ENCODE peak calls at places on chromosomes 4 and X, in ten cellular contexts. One of them, this sample, is unnamed.

GRCh38 chr4:12399781-12400180 is 971.1 kb upstream of the HS3ST1 start:
- DNase-seq in naive thymus-derived CD8-positive, alpha-beta T cell: no peak
- DNase-seq in foreskin keratinocyte: no peak
- DNase-seq in anterior cingulate cortex: no peak
- DNase-seq in AG08395: no peak
- DNase-seq in SK-MEL-5: no peak
- DNase-seq in NCI-H774: no peak
- DNase-seq in brain microvascular endothelial cell: no peak
- DNase-seq in ureter: no peak
- DNase-seq in stimulated activated CD8-positive, alpha-beta memory T cell treated with anti-CD3 and anti-CD28 coated beads, Interleukin-15, amount 100 ng/mL, for 1 hour: no peak
- DNase-seq in this sample: no peak

GRCh38 chr4:174154455-174154854 is 129.0 kb downstream of the FBXO8 start:
- DNase-seq in NCI-H774: peak
- DNase-seq in SK-MEL-5: peak
- DNase-seq in stimulated activated CD8-positive, alpha-beta memory T cell treated with anti-CD3 and anti-CD28 coated beads, Interleukin-15, amount 100 ng/mL, for 1 hour: no peak
- DNase-seq in anterior cingulate cortex: no peak
- DNase-seq in foreskin keratinocyte: peak
- DNase-seq in brain microvascular endothelial cell: peak
- DNase-seq in AG08395: peak
- DNase-seq in naive thymus-derived CD8-positive, alpha-beta T cell: no peak
- DNase-seq in ureter: no peak
- DNase-seq in this sample: no peak

GRCh38 chr4:19623866-19624265 is 627.8 kb upstream of the SLIT2 start:
- DNase-seq in stimulated activated CD8-positive, alpha-beta memory T cell treated with anti-CD3 and anti-CD28 coated beads, Interleukin-15, amount 100 ng/mL, for 1 hour: no peak
- DNase-seq in NCI-H774: no peak
- DNase-seq in naive thymus-derived CD8-positive, alpha-beta T cell: no peak
- DNase-seq in ureter: no peak
- DNase-seq in AG08395: no peak
- DNase-seq in SK-MEL-5: no peak
- DNase-seq in foreskin keratinocyte: no peak
- DNase-seq in brain microvascular endothelial cell: no peak
- DNase-seq in anterior cingulate cortex: no peak
- DNase-seq in this sample: no peak

GRCh38 chr4:184510431-184510830 is 36.1 kb upstream of the IRF2 start:
- DNase-seq in NCI-H774: no peak
- DNase-seq in SK-MEL-5: no peak
- DNase-seq in naive thymus-derived CD8-positive, alpha-beta T cell: no peak
- DNase-seq in stimulated activated CD8-positive, alpha-beta memory T cell treated with anti-CD3 and anti-CD28 coated beads, Interleukin-15, amount 100 ng/mL, for 1 hour: no peak
- DNase-seq in foreskin keratinocyte: no peak
- DNase-seq in ureter: no peak
- DNase-seq in brain microvascular endothelial cell: no peak
- DNase-seq in AG08395: no peak
- DNase-seq in anterior cingulate cortex: no peak
- DNase-seq in this sample: no peak

GRCh38 chrX:132631579-132632232 is 142.9 kb upstream of the MBNL3 start:
- DNase-seq in anterior cingulate cortex: no peak
- DNase-seq in AG08395: peak
- DNase-seq in brain microvascular endothelial cell: peak
- DNase-seq in NCI-H774: peak
- DNase-seq in stimulated activated CD8-positive, alpha-beta memory T cell treated with anti-CD3 and anti-CD28 coated beads, Interleukin-15, amount 100 ng/mL, for 1 hour: no peak
- DNase-seq in ureter: no peak
- DNase-seq in naive thymus-derived CD8-positive, alpha-beta T cell: no peak
- DNase-seq in SK-MEL-5: peak
- DNase-seq in foreskin keratinocyte: no peak
- DNase-seq in this sample: no peak

GRCh38 chrX:109966246-109966645 is 36.7 kb upstream of the TMEM164 start:
- DNase-seq in stimulated activated CD8-positive, alpha-beta memory T cell treated with anti-CD3 and anti-CD28 coated beads, Interleukin-15, amount 100 ng/mL, for 1 hour: no peak
- DNase-seq in AG08395: no peak
- DNase-seq in foreskin keratinocyte: no peak
- DNase-seq in brain microvascular endothelial cell: no peak
- DNase-seq in NCI-H774: no peak
- DNase-seq in naive thymus-derived CD8-positive, alpha-beta T cell: no peak
- DNase-seq in SK-MEL-5: no peak
- DNase-seq in ureter: no peak
- DNase-seq in anterior cingulate cortex: no peak
- DNase-seq in this sample: no peak

GRCh38 chr4:185224597-185224996 is 15.2 kb downstream of the SNX25 start:
- DNase-seq in AG08395: no peak
- DNase-seq in ureter: no peak
- DNase-seq in NCI-H774: no peak
- DNase-seq in SK-MEL-5: no peak
- DNase-seq in anterior cingulate cortex: no peak
- DNase-seq in stimulated activated CD8-positive, alpha-beta memory T cell treated with anti-CD3 and anti-CD28 coated beads, Interleukin-15, amount 100 ng/mL, for 1 hour: no peak
- DNase-seq in brain microvascular endothelial cell: no peak
- DNase-seq in naive thymus-derived CD8-positive, alpha-beta T cell: no peak
- DNase-seq in foreskin keratinocyte: no peak
- DNase-seq in this sample: no peak

GRCh38 chrX:53001958-53002357 is 43.6 kb upstream of the FAM156A start:
- DNase-seq in ureter: no peak
- DNase-seq in anterior cingulate cortex: no peak
- DNase-seq in stimulated activated CD8-positive, alpha-beta memory T cell treated with anti-CD3 and anti-CD28 coated beads, Interleukin-15, amount 100 ng/mL, for 1 hour: no peak
- DNase-seq in brain microvascular endothelial cell: no peak
- DNase-seq in AG08395: no peak
- DNase-seq in NCI-H774: no peak
- DNase-seq in naive thymus-derived CD8-positive, alpha-beta T cell: no peak
- DNase-seq in foreskin keratinocyte: no peak
- DNase-seq in SK-MEL-5: no peak
- DNase-seq in this sample: no peak

GRCh38 chr4:3462790-3463415 is at the start of gene DOK7:
- DNase-seq in AG08395: peak
- DNase-seq in foreskin keratinocyte: no peak
- DNase-seq in stimulated activated CD8-positive, alpha-beta memory T cell treated with anti-CD3 and anti-CD28 coated beads, Interleukin-15, amount 100 ng/mL, for 1 hour: no peak
- DNase-seq in NCI-H774: no peak
- DNase-seq in ureter: no peak
- DNase-seq in naive thymus-derived CD8-positive, alpha-beta T cell: no peak
- DNase-seq in anterior cingulate cortex: no peak
- DNase-seq in brain microvascular endothelial cell: no peak
- DNase-seq in SK-MEL-5: no peak
- DNase-seq in this sample: no peak

GRCh38 chr4:26452565-26453531 is 37.4 kb downstream of the CCKAR start:
- DNase-seq in foreskin keratinocyte: no peak
- DNase-seq in brain microvascular endothelial cell: no peak
- DNase-seq in AG08395: no peak
- DNase-seq in naive thymus-derived CD8-positive, alpha-beta T cell: no peak
- DNase-seq in SK-MEL-5: no peak
- DNase-seq in anterior cingulate cortex: no peak
- DNase-seq in ureter: no peak
- DNase-seq in stimulated activated CD8-positive, alpha-beta memory T cell treated with anti-CD3 and anti-CD28 coated beads, Interleukin-15, amount 100 ng/mL, for 1 hour: no peak
- DNase-seq in NCI-H774: peak
- DNase-seq in this sample: peak

GRCh38 chrX:4091046-4091760 is 377.8 kb upstream of the PRKX start:
- DNase-seq in stimulated activated CD8-positive, alpha-beta memory T cell treated with anti-CD3 and anti-CD28 coated beads, Interleukin-15, amount 100 ng/mL, for 1 hour: no peak
- DNase-seq in ureter: no peak
- DNase-seq in SK-MEL-5: no peak
- DNase-seq in brain microvascular endothelial cell: no peak
- DNase-seq in foreskin keratinocyte: no peak
- DNase-seq in naive thymus-derived CD8-positive, alpha-beta T cell: no peak
- DNase-seq in NCI-H774: no peak
- DNase-seq in AG08395: no peak
- DNase-seq in anterior cingulate cortex: no peak
- DNase-seq in this sample: no peak

GRCh38 chr4:186015212-186015817 is 53.6 kb upstream of the TLR3 start:
- DNase-seq in ureter: no peak
- DNase-seq in foreskin keratinocyte: no peak
- DNase-seq in SK-MEL-5: no peak
- DNase-seq in naive thymus-derived CD8-positive, alpha-beta T cell: no peak
- DNase-seq in AG08395: no peak
- DNase-seq in anterior cingulate cortex: no peak
- DNase-seq in NCI-H774: no peak
- DNase-seq in stimulated activated CD8-positive, alpha-beta memory T cell treated with anti-CD3 and anti-CD28 coated beads, Interleukin-15, amount 100 ng/mL, for 1 hour: no peak
- DNase-seq in brain microvascular endothelial cell: no peak
- DNase-seq in this sample: no peak

GRCh38 chr4:39043697-39044363 is 11.6 kb upstream of the TMEM156 start:
- DNase-seq in naive thymus-derived CD8-positive, alpha-beta T cell: no peak
- DNase-seq in stimulated activated CD8-positive, alpha-beta memory T cell treated with anti-CD3 and anti-CD28 coated beads, Interleukin-15, amount 100 ng/mL, for 1 hour: no peak
- DNase-seq in ureter: no peak
- DNase-seq in SK-MEL-5: no peak
- DNase-seq in foreskin keratinocyte: no peak
- DNase-seq in brain microvascular endothelial cell: peak
- DNase-seq in anterior cingulate cortex: no peak
- DNase-seq in AG08395: no peak
- DNase-seq in NCI-H774: no peak
- DNase-seq in this sample: no peak

GRCh38 chr4:80239480-80239879 is 27.0 kb upstream of the FGF5 start:
- DNase-seq in NCI-H774: no peak
- DNase-seq in brain microvascular endothelial cell: no peak
- DNase-seq in stimulated activated CD8-positive, alpha-beta memory T cell treated with anti-CD3 and anti-CD28 coated beads, Interleukin-15, amount 100 ng/mL, for 1 hour: no peak
- DNase-seq in SK-MEL-5: no peak
- DNase-seq in naive thymus-derived CD8-positive, alpha-beta T cell: no peak
- DNase-seq in foreskin keratinocyte: no peak
- DNase-seq in anterior cingulate cortex: no peak
- DNase-seq in AG08395: peak
- DNase-seq in ureter: no peak
- DNase-seq in this sample: no peak

GRCh38 chrX:134821370-134821769 is 163.1 kb upstream of the PLAC1 start:
- DNase-seq in SK-MEL-5: no peak
- DNase-seq in naive thymus-derived CD8-positive, alpha-beta T cell: no peak
- DNase-seq in ureter: no peak
- DNase-seq in foreskin keratinocyte: no peak
- DNase-seq in brain microvascular endothelial cell: peak
- DNase-seq in anterior cingulate cortex: no peak
- DNase-seq in AG08395: peak
- DNase-seq in NCI-H774: no peak
- DNase-seq in stimulated activated CD8-positive, alpha-beta memory T cell treated with anti-CD3 and anti-CD28 coated beads, Interleukin-15, amount 100 ng/mL, for 1 hour: no peak
- DNase-seq in this sample: no peak

GRCh38 chr4:83223781-83224180 is 60.8 kb downstream of the COQ2 start:
- DNase-seq in SK-MEL-5: no peak
- DNase-seq in AG08395: peak
- DNase-seq in foreskin keratinocyte: no peak
- DNase-seq in NCI-H774: no peak
- DNase-seq in stimulated activated CD8-positive, alpha-beta memory T cell treated with anti-CD3 and anti-CD28 coated beads, Interleukin-15, amount 100 ng/mL, for 1 hour: no peak
- DNase-seq in anterior cingulate cortex: no peak
- DNase-seq in naive thymus-derived CD8-positive, alpha-beta T cell: no peak
- DNase-seq in brain microvascular endothelial cell: no peak
- DNase-seq in ureter: no peak
- DNase-seq in this sample: no peak

GRCh38 chr4:36343501-36343900 is 62.1 kb downstream of the DTHD1 start:
- DNase-seq in brain microvascular endothelial cell: no peak
- DNase-seq in anterior cingulate cortex: no peak
- DNase-seq in naive thymus-derived CD8-positive, alpha-beta T cell: no peak
- DNase-seq in SK-MEL-5: no peak
- DNase-seq in AG08395: no peak
- DNase-seq in foreskin keratinocyte: no peak
- DNase-seq in NCI-H774: no peak
- DNase-seq in stimulated activated CD8-positive, alpha-beta memory T cell treated with anti-CD3 and anti-CD28 coated beads, Interleukin-15, amount 100 ng/mL, for 1 hour: no peak
- DNase-seq in ureter: no peak
- DNase-seq in this sample: no peak

GRCh38 chr4:150385606-150386005 is 196.3 kb upstream of the MAB21L2 start:
- DNase-seq in AG08395: peak
- DNase-seq in anterior cingulate cortex: no peak
- DNase-seq in ureter: no peak
- DNase-seq in NCI-H774: no peak
- DNase-seq in naive thymus-derived CD8-positive, alpha-beta T cell: no peak
- DNase-seq in SK-MEL-5: peak
- DNase-seq in brain microvascular endothelial cell: peak
- DNase-seq in foreskin keratinocyte: peak
- DNase-seq in stimulated activated CD8-positive, alpha-beta memory T cell treated with anti-CD3 and anti-CD28 coated beads, Interleukin-15, amount 100 ng/mL, for 1 hour: no peak
- DNase-seq in this sample: no peak

GRCh38 chrX:43002526-43003203 is 224.7 kb upstream of the PPP1R2C start:
- DNase-seq in stimulated activated CD8-positive, alpha-beta memory T cell treated with anti-CD3 and anti-CD28 coated beads, Interleukin-15, amount 100 ng/mL, for 1 hour: no peak
- DNase-seq in AG08395: no peak
- DNase-seq in brain microvascular endothelial cell: no peak
- DNase-seq in NCI-H774: no peak
- DNase-seq in ureter: no peak
- DNase-seq in SK-MEL-5: no peak
- DNase-seq in anterior cingulate cortex: no peak
- DNase-seq in foreskin keratinocyte: no peak
- DNase-seq in naive thymus-derived CD8-positive, alpha-beta T cell: no peak
- DNase-seq in this sample: no peak

GRCh38 chr4:152535236-152535902 is 523 bp downstream of the FBXW7 start:
- DNase-seq in AG08395: peak
- DNase-seq in foreskin keratinocyte: no peak
- DNase-seq in brain microvascular endothelial cell: no peak
- DNase-seq in NCI-H774: no peak
- DNase-seq in anterior cingulate cortex: no peak
- DNase-seq in naive thymus-derived CD8-positive, alpha-beta T cell: peak
- DNase-seq in stimulated activated CD8-positive, alpha-beta memory T cell treated with anti-CD3 and anti-CD28 coated beads, Interleukin-15, amount 100 ng/mL, for 1 hour: no peak
- DNase-seq in ureter: no peak
- DNase-seq in SK-MEL-5: no peak
- DNase-seq in this sample: peak

This sample was measured in progenitor cell of endocrine pancreas.